ENCODE peak calls at places on chromosomes 2 and 18, in ten cellular contexts. E, Q, J, G, H, I, Y, P, F and X are unnamed samples.

GRCh38 chr18:44759925-44760342 is 79.2 kb downstream of the SETBP1 start:
- DNase-seq in I (no peak), P (no peak), G (no peak), J (no peak), Q (no peak), E (no peak), Y (no peak), F (no peak), H (no peak), X (no peak)

GRCh38 chr2:47251404-47251675 is 96.2 kb upstream of the STPG4 start:
- DNase-seq in P (no peak), E (no peak), J (no peak), H (no peak), F (no peak), I (no peak), G (no peak), Y (no peak), Q (no peak), X (no peak)

GRCh38 chr18:78602430-78602829 is 377.2 kb upstream of the SALL3 start:
- DNase-seq in Y (no peak), J (no peak), Q (no peak), E (no peak), I (no peak), H (no peak), G (no peak), F (no peak), P (no peak), X (no peak)

GRCh38 chr2:211447545-211447944 is 891.1 kb downstream of the CPS1 start:
- DNase-seq in P (no peak), J (no peak), Y (no peak), I (no peak), F (no peak), Q (no peak), H (no peak), G (no peak), E (no peak), X (no peak)

GRCh38 chr2:204898928-204899640 is 353.8 kb downstream of the PARD3B start:
- DNase-seq in I (no peak), Q (no peak), G (no peak), P (no peak), J (no peak), Y (no peak), F (no peak), E (no peak), H (no peak), X (no peak)

GRCh38 chr2:227772932-227773331 is 27.2 kb downstream of the SCYGR8 start:
- DNase-seq in E (no peak), G (no peak), H (no peak), I (no peak), P (no peak), J (no peak), F (no peak), Y (no peak), Q (no peak), X (no peak)

GRCh38 chr2:9596621-9597311 is 34.0 kb downstream of the YWHAQ start:
- DNase-seq in G (no peak), P (no peak), I (no peak), H (no peak), J (no peak), E (no peak), Y (no peak), Q (no peak), F (no peak), X (no peak)

GRCh38 chr18:13232060-13232917 is 13.7 kb downstream of the LDLRAD4 start:
- DNase-seq in I (no peak), Y (no peak), H (no peak), P (no peak), G (no peak), J (no peak), F (peak; percentile 56), Q (no peak), E (no peak), X (no peak)

GRCh38 chr2:233135421-233135820 is 75.3 kb downstream of the INPP5D start:
- DNase-seq in J (no peak), Q (no peak), G (no peak), F (no peak), E (no peak), Y (no peak), H (no peak), I (no peak), P (no peak), X (no peak)

GRCh38 chr2:20072436-20073158 is 21.2 kb upstream of the LAPTM4A start:
- DNase-seq in J (no peak), Q (no peak), P (no peak), F (no peak), H (no peak), G (no peak), I (no peak), Y (no peak), E (no peak), X (no peak)